ENCODE peak calls at places on chromosomes 11 and 22, in four cellular contexts. L, H, Q and R are unnamed samples. For H3K4me1, the result is how much of the 10 kb centered on the place peaks cover.

GRCh38 chr11:68890490-68891231 is 13.0 kb downstream of the MRPL21 start:
- DNase-seq in L (peak), H (no peak), Q (peak), R (no peak)

GRCh38 chr11:44950625-44951472 is at the start of gene TP53I11:
- DNase-seq in L (peak), H (no peak), Q (peak), R (no peak)

GRCh38 chr11:71342116-71342515 is 89.7 kb upstream of the SHANK2 start:
- DNase-seq in L (no peak), H (no peak), Q (no peak), R (no peak)

GRCh38 chr11:56783448-56784041 is 35.0 kb upstream of the OR9G4 start:
- DNase-seq in L (peak), H (no peak), Q (peak), R (peak)

GRCh38 chr11:66717925-66718319 is 11.1 kb downstream of the SPTBN2 start:
- DNase-seq in L (no peak), H (no peak), Q (no peak), R (no peak)

GRCh38 chr22:25346859-25347751 is 127.7 kb downstream of the CRYBB2 start:
- DNase-seq in L (no peak), H (peak), Q (no peak), R (no peak)

GRCh38 chr11:111720801-111721494 is 45.2 kb downstream of the PPP2R1B start:
- DNase-seq in L (no peak), H (no peak), Q (no peak), R (no peak)

GRCh38 chr11:124865902-124866851 is 945 bp downstream of the ROBO3 start:
- DNase-seq in L (peak), H (no peak), Q (peak), R (no peak)

GRCh38 chr11:133172349-133172748 is 360.0 kb downstream of the OPCML start:
- DNase-seq in L (no peak), H (no peak), Q (no peak), R (no peak)

GRCh38 chr11:84289381-84289906 is 1003.3 kb upstream of the CCDC90B start:
- DNase-seq in L (peak), H (no peak), Q (peak), R (no peak)

GRCh38 chr11:46489668-46490560 is 98.3 kb upstream of the CHRM4 start:
- DNase-seq in L (peak), H (no peak), Q (peak), R (peak)

GRCh38 chr22:19461506-19461905 is 14.0 kb upstream of the C22orf39 start:
- DNase-seq in L (no peak), H (no peak), Q (no peak), R (no peak)

GRCh38 chr11:98616256-98616655 is 404.5 kb upstream of the CNTN5 start:
- DNase-seq in L (no peak), H (no peak), Q (peak), R (no peak)

GRCh38 chr11:62713343-62713742 is 5.9 kb downstream of the GNG3 start:
- DNase-seq in L (no peak), H (no peak), Q (peak), R (peak)

GRCh38 chr22:19812910-19813309 is 41.8 kb downstream of the GNB1L start:
- DNase-seq in L (no peak), H (no peak), Q (no peak), R (no peak)

GRCh38 chr11:114310095-114310494 is 13.9 kb downstream of the NNMT start:
- DNase-seq in L (no peak), H (no peak), Q (no peak), R (no peak)

GRCh38 chr22:21977814-21978213 is 4.8 kb downstream of the TOP3B start:
- DNase-seq in L (no peak), H (no peak), Q (no peak), R (no peak)

GRCh38 chr11:76699461-76700091 is 29.0 kb upstream of the LRRC32 start:
- DNase-seq in L (no peak), H (no peak), Q (no peak), R (no peak)

GRCh38 chr11:36628141-36628540 is 30.1 kb upstream of the RAG2 start:
- DNase-seq in L (no peak), H (no peak), Q (no peak), R (no peak)

GRCh38 chr11:26027887-26028286 is 304.0 kb upstream of the ANO3 start:
- DNase-seq in L (no peak), H (no peak), Q (no peak), R (no peak)

GRCh38 chr11:32918427-32918826 is 25.8 kb downstream of the QSER1 start:
- DNase-seq in L (no peak), H (no peak), Q (no peak), R (no peak)

GRCh38 chr22:32796865-32797573 is 4.5 kb upstream of the TIMP3 start:
- DNase-seq in L (peak), H (no peak), Q (peak), R (peak)

GRCh38 chr11:128819198-128819597 is 47.9 kb downstream of the KCNJ1 start:
- DNase-seq in L (no peak), H (no peak), Q (no peak), R (no peak)

GRCh38 chr22:42700901-42701300 is 19.8 kb downstream of the A4GALT start:
- DNase-seq in L (no peak), H (no peak), Q (no peak), R (no peak)

GRCh38 chr22:19455585-19456370 is 8.3 kb upstream of the C22orf39 start:
- DNase-seq in L (no peak), H (no peak), Q (no peak), R (no peak)

GRCh38 chr11:46669606-46670243 is 30.7 kb downstream of the ARHGAP1 start:
- DNase-seq in L (peak), H (no peak), Q (no peak), R (peak)

GRCh38 chr11:975824-976223 is 50.2 kb downstream of the AP2A2 start:
- DNase-seq in L (peak), H (no peak), Q (no peak), R (peak)

GRCh38 chr11:120977470-120977869 is 46.4 kb upstream of the TBCEL start:
- DNase-seq in L (no peak), H (no peak), Q (no peak), R (no peak)

GRCh38 chr22:17446704-17447103 is 77.4 kb downstream of the CECR2 start:
- DNase-seq in L (no peak), H (no peak), Q (no peak), R (peak)

GRCh38 chr11:65417702-65418430 is 4.7 kb upstream of the NEAT1 start:
- DNase-seq in L (peak), H (peak), Q (peak), R (peak)

GRCh38 chr11:65419773-65420481 is 2.7 kb upstream of the NEAT1 start:
- DNase-seq in L (peak), H (peak), Q (peak), R (peak)

GRCh38 chr11:65417221-65417701 is 5.3 kb upstream of the NEAT1 start:
- DNase-seq in L (no peak), H (peak), Q (no peak), R (peak)

GRCh38 chr11:65419460-65419772 is 3.2 kb upstream of the NEAT1 start:
- DNase-seq in L (no peak), H (no peak), Q (no peak), R (no peak)

GRCh38 chr11:65418431-65418680 is 4.2 kb upstream of the NEAT1 start:
- DNase-seq in L (no peak), H (peak), Q (no peak), R (no peak)
- H3K4me1 ChIP-seq in L (half or more), H (under half), Q (under half), R (half or more)

GRCh38 chr22:30260682-30261081 is 6.0 kb downstream of the OSM start:
- DNase-seq in L (no peak), H (no peak), Q (no peak), R (no peak)
- H3K4me1 ChIP-seq in L (under half), H (under half), Q (under half), R (under half)

GRCh38 chr11:108663154-108663877 is 1.6 kb upstream of the DDX10 start:
- DNase-seq in L (no peak), H (no peak), Q (no peak), R (peak)

GRCh38 chr11:108666373-108666772 is 1.5 kb downstream of the DDX10 start:
- DNase-seq in L (no peak), H (no peak), Q (no peak), R (peak)

GRCh38 chr11:108662700-108663099 is 2.2 kb upstream of the DDX10 start:
- DNase-seq in L (no peak), H (no peak), Q (no peak), R (peak)

GRCh38 chr11:108664241-108664640 is 628 bp upstream of the DDX10 start:
- DNase-seq in L (no peak), H (no peak), Q (no peak), R (no peak)

DNA sequence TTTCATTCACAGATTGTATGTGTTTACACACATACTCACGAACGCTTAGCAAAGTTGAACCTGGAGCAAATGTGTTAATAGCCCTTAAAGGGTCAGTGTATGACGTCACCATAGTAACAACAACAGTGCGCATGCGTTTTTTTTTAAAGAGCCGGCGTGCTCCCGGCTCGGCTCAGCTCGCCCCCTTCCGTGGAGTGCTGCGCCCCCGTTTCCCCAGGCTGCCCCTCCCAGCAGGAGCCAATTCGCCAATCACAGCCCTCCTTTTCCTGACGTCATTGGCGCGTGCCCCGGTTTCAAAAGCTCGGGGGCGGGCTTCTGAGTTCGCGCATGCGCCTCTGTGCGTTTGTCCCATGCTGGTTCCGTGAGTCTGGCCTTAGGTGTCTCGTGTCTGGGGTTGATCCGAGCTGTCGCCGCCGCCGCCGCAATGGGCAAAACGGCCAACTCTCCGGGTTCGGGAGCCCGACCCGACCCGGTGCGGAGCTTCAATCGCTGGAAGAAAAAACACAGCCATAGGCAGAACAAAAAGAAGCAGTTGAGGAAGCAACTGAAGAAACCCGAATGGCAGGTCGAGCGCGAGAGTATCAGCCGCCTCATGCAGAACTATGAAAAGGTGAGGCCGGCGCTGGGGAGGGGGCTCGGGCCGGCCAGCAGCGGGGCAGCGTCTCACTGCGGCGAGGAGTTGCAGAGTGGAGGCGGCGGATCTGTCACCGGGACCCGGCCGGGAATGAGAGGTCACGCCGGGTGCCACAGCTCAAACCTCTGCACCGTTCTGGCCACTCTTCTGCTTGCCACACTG is at the start of gene DDX10:
- DNase-seq in L (peak), H (peak), Q (peak), R (peak)
- H3K4me1 ChIP-seq in L (under half), H (under half), Q (under half), R (half or more)

GRCh38 chr11:64322925-64323260 is 5.0 kb downstream of the PRDX5 start:
- DNase-seq in L (no peak), H (no peak), Q (peak), R (no peak)
- H3K4me1 ChIP-seq in L (under half), H (under half), Q (under half), R (under half)

DNA sequence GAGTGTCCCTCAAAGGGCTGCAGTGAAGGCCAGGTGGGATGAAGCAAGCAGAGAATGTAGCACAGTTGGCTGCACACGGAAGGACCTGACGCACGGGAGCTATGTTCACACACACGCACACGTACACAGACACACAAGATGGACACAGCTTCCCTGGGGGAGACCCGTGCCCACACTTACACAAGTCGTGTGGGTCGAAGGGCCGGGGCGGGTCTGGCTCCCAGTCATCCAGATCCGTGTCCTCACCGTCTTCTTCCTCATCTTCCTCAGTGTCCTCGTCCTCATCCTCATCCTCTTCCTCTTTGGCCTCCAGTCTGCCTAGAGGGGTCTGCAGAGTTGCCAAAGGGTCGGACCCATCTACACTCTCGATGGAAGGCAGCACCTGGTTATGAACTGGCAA is 51.6 kb upstream of the NFRKB start:
- DNase-seq in L (no peak), H (no peak), Q (no peak), R (peak)
- H3K4me1 ChIP-seq in L (under half), H (under half), Q (under half), R (under half)

DNA sequence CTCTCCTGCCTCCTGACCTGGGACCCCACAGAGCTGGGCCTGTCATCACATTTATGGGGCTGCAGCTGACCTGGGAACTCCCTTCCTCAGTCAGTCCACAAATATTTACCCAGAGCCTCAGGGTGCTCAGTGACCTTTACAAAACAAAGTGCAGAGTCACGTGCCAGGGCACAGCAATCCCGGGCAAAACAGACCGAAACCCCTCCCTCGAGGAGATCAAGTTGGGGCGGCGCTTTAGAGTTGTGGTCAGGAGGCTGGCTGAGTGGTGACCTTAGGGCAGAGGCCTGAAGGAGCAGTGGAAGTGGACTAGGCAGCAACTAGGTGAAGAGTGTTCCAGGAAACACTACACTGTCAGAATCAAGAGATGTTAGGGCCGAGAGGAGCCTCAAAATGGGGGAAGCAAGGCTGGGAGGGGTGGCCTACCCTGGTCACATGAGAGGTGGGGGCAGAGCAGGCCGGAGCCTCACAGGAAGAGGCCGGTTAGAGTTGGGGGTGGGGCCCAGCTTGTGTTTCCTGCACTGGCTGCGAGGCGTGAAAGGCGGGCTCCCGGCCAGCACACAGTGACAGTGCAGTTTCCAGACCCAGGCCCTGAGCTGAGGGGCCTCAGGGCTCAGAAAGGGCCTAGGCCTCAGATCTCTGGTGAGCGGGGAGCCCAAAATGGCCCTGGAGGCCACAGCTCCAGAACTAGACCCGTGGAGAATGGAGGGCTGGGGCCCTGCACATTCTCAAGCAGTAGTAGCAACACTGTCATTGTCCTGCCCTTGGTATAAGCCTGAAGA is 3.7 kb upstream of the NEAT1 start:
- DNase-seq in L (peak), H (peak), Q (peak), R (peak)
- H3K4me1 ChIP-seq in L (half or more), H (under half), Q (under half), R (half or more)

GRCh38 chr11:79150966-79151365 is 289.9 kb downstream of the TENM4 start:
- DNase-seq in L (no peak), H (no peak), Q (no peak), R (no peak)
- H3K4me1 ChIP-seq in L (under half), H (under half), Q (under half), R (under half)